ENCODE peak calls at places on chromosomes 4 and X, in ten cellular contexts. X, B, D, Q, W, V, K, U, G and F are unnamed samples.

GRCh38 chr4:72312032-72312650 is 256.9 kb downstream of the ADAMTS3 start:
- DNase-seq in X (no peak), B (peak), D (peak), Q (no peak), W (peak), V (no peak), K (peak), U (peak), G (no peak), F (no peak)

GRCh38 chr4:57154926-57155325 is 44.7 kb upstream of the IGFBP7 start:
- DNase-seq in X (no peak), B (no peak), D (no peak), Q (peak), W (no peak), V (no peak), K (no peak), U (no peak), G (no peak), F (no peak)

GRCh38 chr4:169256856-169257756 is 13.7 kb downstream of the SH3RF1 start:
- DNase-seq in X (no peak), B (no peak), D (no peak), Q (no peak), W (no peak), V (no peak), K (peak), U (peak), G (no peak), F (no peak)

GRCh38 chr4:187478292-187479205 is 517.0 kb upstream of the ZFP42 start:
- DNase-seq in X (no peak), B (no peak), D (no peak), Q (no peak), W (no peak), V (no peak), K (peak), U (peak), G (no peak), F (no peak)

GRCh38 chrX:151081016-151081415 is 95.4 kb upstream of the GPR50 start:
- DNase-seq in X (no peak), B (no peak), D (no peak), Q (no peak), W (no peak), V (no peak), K (no peak), U (no peak), G (no peak), F (no peak)

GRCh38 chrX:134670241-134670811 is 12.1 kb upstream of the PLAC1 start:
- DNase-seq in X (peak), B (no peak), D (no peak), Q (no peak), W (no peak), V (no peak), K (peak), U (peak), G (no peak), F (no peak)

GRCh38 chrX:39886282-39886681 is 211.5 kb downstream of the BCOR start:
- DNase-seq in X (no peak), B (peak), D (no peak), Q (no peak), W (no peak), V (no peak), K (no peak), U (no peak), G (no peak), F (no peak)

GRCh38 chr4:74394476-74395136 is 29.7 kb downstream of the EREG start:
- DNase-seq in X (peak), B (no peak), D (no peak), Q (no peak), W (no peak), V (no peak), K (no peak), U (peak), G (peak), F (no peak)

GRCh38 chr4:79823148-79823763 is 249.8 kb downstream of the ANTXR2 start:
- DNase-seq in X (no peak), B (no peak), D (no peak), Q (no peak), W (no peak), V (no peak), K (peak), U (peak), G (no peak), F (no peak)

GRCh38 chr4:12319765-12320164 is 891.1 kb upstream of the HS3ST1 start:
- DNase-seq in X (no peak), B (no peak), D (no peak), Q (no peak), W (no peak), V (no peak), K (no peak), U (peak), G (no peak), F (no peak)

GRCh38 chr4:62901101-62901500 is 1508.1 kb downstream of the TECRL start:
- DNase-seq in X (no peak), B (no peak), D (no peak), Q (no peak), W (no peak), V (no peak), K (no peak), U (no peak), G (no peak), F (no peak)

GRCh38 chrX:112058255-112058654 is 24.3 kb downstream of the TRPC5 start:
- DNase-seq in X (no peak), B (no peak), D (no peak), Q (no peak), W (no peak), V (peak), K (peak), U (peak), G (no peak), F (no peak)

GRCh38 chr4:45638641-45639040 is 485.2 kb downstream of the GABRG1 start:
- DNase-seq in X (no peak), B (no peak), D (no peak), Q (no peak), W (no peak), V (no peak), K (no peak), U (no peak), G (no peak), F (no peak)

GRCh38 chr4:129110931-129111330 is 15.0 kb downstream of the C4orf33 start:
- DNase-seq in X (no peak), B (no peak), D (no peak), Q (no peak), W (no peak), V (no peak), K (no peak), U (no peak), G (no peak), F (no peak)

GRCh38 chr4:186765138-186765537 is 41.5 kb upstream of the FAT1 start:
- DNase-seq in X (peak), B (no peak), D (no peak), Q (no peak), W (no peak), V (no peak), K (peak), U (peak), G (peak), F (no peak)

GRCh38 chr4:536351-536972 is 37.5 kb downstream of the PIGG start:
- DNase-seq in X (no peak), B (no peak), D (peak), Q (no peak), W (no peak), V (no peak), K (no peak), U (no peak), G (no peak), F (no peak)

GRCh38 chrX:154313147-154313546 is 17.6 kb downstream of the TKTL1 start:
- DNase-seq in X (no peak), B (no peak), D (no peak), Q (no peak), W (no peak), V (no peak), K (no peak), U (no peak), G (no peak), F (no peak)

GRCh38 chr4:21921526-21922180 is 26.9 kb downstream of the KCNIP4 start:
- DNase-seq in X (no peak), B (no peak), D (no peak), Q (no peak), W (no peak), V (no peak), K (no peak), U (no peak), G (no peak), F (no peak)

GRCh38 chrX:129759576-129760061 is 20.1 kb upstream of the SASH3 start:
- DNase-seq in X (peak), B (peak), D (no peak), Q (no peak), W (peak), V (no peak), K (no peak), U (peak), G (no peak), F (no peak)

GRCh38 chr4:151811403-151811802 is 50.6 kb upstream of the GATB start:
- DNase-seq in X (no peak), B (no peak), D (no peak), Q (no peak), W (no peak), V (no peak), K (no peak), U (no peak), G (no peak), F (no peak)

GRCh38 chrX:154019061-154019621 is 561 bp downstream of the IRAK1 start:
- DNase-seq in X (no peak), B (no peak), D (no peak), Q (peak), W (no peak), V (no peak), K (peak), U (no peak), G (no peak), F (no peak)

GRCh38 chr4:21470531-21470930 is 478.0 kb downstream of the KCNIP4 start:
- DNase-seq in X (peak), B (no peak), D (no peak), Q (no peak), W (no peak), V (no peak), K (no peak), U (peak), G (no peak), F (no peak)

GRCh38 chrX:118528089-118528753 is 32.6 kb downstream of the DOCK11 start:
- DNase-seq in X (no peak), B (no peak), D (no peak), Q (peak), W (peak), V (no peak), K (no peak), U (no peak), G (no peak), F (peak)

GRCh38 chrX:118974088-118974907 is at the start of gene LONRF3:
- DNase-seq in X (peak), B (peak), D (peak), Q (no peak), W (peak), V (peak), K (no peak), U (peak), G (no peak), F (peak)

GRCh38 chr4:7244343-7244680 is 52.0 kb downstream of the SORCS2 start:
- DNase-seq in X (no peak), B (peak), D (no peak), Q (no peak), W (no peak), V (no peak), K (no peak), U (no peak), G (no peak), F (no peak)

GRCh38 chrX:8306296-8306975 is 135.4 kb upstream of the VCX2 start:
- DNase-seq in X (no peak), B (peak), D (no peak), Q (no peak), W (no peak), V (no peak), K (no peak), U (no peak), G (no peak), F (no peak)